ENCODE peak calls at places on chromosomes 4 and X, in four cellular contexts. Z, H, E and L are unnamed samples.

GRCh38 chrX:2692221-2693122 is 1.4 kb downstream of the CD99 start:
- DNase-seq in Z (peak; percentile 50), H (no peak), E (no peak), L (no peak)

GRCh38 chr4:37639551-37640293 is 46.5 kb downstream of the RELL1 start:
- DNase-seq in Z (no peak), H (no peak), E (no peak), L (peak; percentile 35)

GRCh38 chr4:180456928-180457327 is 1786.3 kb upstream of the TENM3 start:
- DNase-seq in Z (no peak), H (no peak), E (no peak), L (no peak)

GRCh38 chr4:40419231-40419912 is 84.2 kb downstream of the CHRNA9 start:
- DNase-seq in Z (no peak), H (no peak), E (no peak), L (no peak)

GRCh38 chrX:22467571-22467970 is 194.9 kb downstream of the CBLL2 start:
- DNase-seq in Z (no peak), H (no peak), E (no peak), L (no peak)

GRCh38 chrX:129679856-129680255 is 25.1 kb upstream of the APLN start:
- DNase-seq in Z (no peak), H (no peak), E (no peak), L (no peak)

GRCh38 chr4:154602404-154603020 is 9.9 kb downstream of the FGG start:
- DNase-seq in Z (no peak), H (no peak), E (no peak), L (no peak)

GRCh38 chr4:8427761-8428287 is 12.7 kb downstream of the ACOX3 start:
- DNase-seq in Z (peak; percentile 44), H (no peak), E (no peak), L (no peak)

GRCh38 chr4:29405151-29405550 is 1315.0 kb upstream of the PCDH7 start:
- DNase-seq in Z (no peak), H (no peak), E (no peak), L (no peak)

GRCh38 chr4:99324978-99325377 is 3.8 kb upstream of the ADH1B start:
- DNase-seq in Z (peak; percentile 47), H (no peak), E (no peak), L (peak; percentile 82)

GRCh38 chr4:179125870-179126269 is 1683.6 kb upstream of the AGA start:
- DNase-seq in Z (no peak), H (no peak), E (no peak), L (no peak)

GRCh38 chrX:111431007-111431406 is 19.0 kb upstream of the DCX start:
- DNase-seq in Z (no peak), H (no peak), E (no peak), L (no peak)

GRCh38 chr4:8160572-8160971 is 2.0 kb upstream of the ABLIM2 start:
- DNase-seq in Z (no peak), H (no peak), E (no peak), L (no peak)

GRCh38 chr4:6516762-6517161 is 44.3 kb upstream of the PPP2R2C start:
- DNase-seq in Z (peak; percentile 32), H (no peak), E (no peak), L (no peak)

GRCh38 chr4:87309625-87310024 is 13.1 kb downstream of the HSD17B13 start:
- DNase-seq in Z (peak; percentile 58), H (no peak), E (no peak), L (peak; percentile 84)